ENCODE peak calls at places on chromosomes 16 and 17, in eight cellular contexts. One of them, this sample, is unnamed.
A peak's percentile ranks its signal among the peaks of the same experiment; 100 is the strongest.

GRCh38 chr16:27177031-27177774 is 26.1 kb upstream of the KDM8 start:
- DNase-seq in heart left ventricle: no peak
- DNase-seq in right lobe of liver: no peak
- DNase-seq in suprapubic skin: no peak
- DNase-seq in dorsolateral prefrontal cortex: no peak
- DNase-seq in psoas muscle: no peak
- DNase-seq in IMR-90: peak; percentile 93
- DNase-seq in tibial artery: no peak
- DNase-seq in this sample: peak; percentile 62

GRCh38 chr17:9645858-9646555 is 690 bp downstream of the USP43 start:
- DNase-seq in tibial artery: no peak
- DNase-seq in psoas muscle: peak; percentile 25
- DNase-seq in heart left ventricle: peak; percentile 61
- DNase-seq in dorsolateral prefrontal cortex: peak; percentile 25
- DNase-seq in suprapubic skin: no peak
- DNase-seq in IMR-90: no peak
- DNase-seq in right lobe of liver: peak; percentile 84
- DNase-seq in this sample: no peak

GRCh38 chr17:7296189-7296861 is 1.9 kb upstream of the YBX2 start:
- DNase-seq in psoas muscle: peak; percentile 90
- DNase-seq in tibial artery: peak; percentile 94
- DNase-seq in suprapubic skin: peak; percentile 90
- DNase-seq in heart left ventricle: peak; percentile 93
- DNase-seq in right lobe of liver: peak; percentile 86
- DNase-seq in dorsolateral prefrontal cortex: peak; percentile 77
- DNase-seq in IMR-90: peak; percentile 74
- DNase-seq in this sample: no peak

GRCh38 chr17:20092973-20093626 is 83.9 kb downstream of the SPECC1 start:
- DNase-seq in heart left ventricle: no peak
- DNase-seq in right lobe of liver: no peak
- DNase-seq in IMR-90: no peak
- DNase-seq in suprapubic skin: no peak
- DNase-seq in dorsolateral prefrontal cortex: no peak
- DNase-seq in tibial artery: no peak
- DNase-seq in psoas muscle: no peak
- DNase-seq in this sample: no peak

GRCh38 chr17:78473951-78474630 is 95.6 kb downstream of the PGS1 start:
- DNase-seq in dorsolateral prefrontal cortex: no peak
- DNase-seq in IMR-90: peak; percentile 41
- DNase-seq in tibial artery: no peak
- DNase-seq in suprapubic skin: no peak
- DNase-seq in right lobe of liver: no peak
- DNase-seq in heart left ventricle: no peak
- DNase-seq in psoas muscle: no peak
- DNase-seq in this sample: peak; percentile 10

GRCh38 chr17:8151641-8152111 is 528 bp downstream of the PER1 start:
- DNase-seq in suprapubic skin: peak; percentile 96
- DNase-seq in tibial artery: peak; percentile 96
- DNase-seq in IMR-90: peak; percentile 67
- DNase-seq in dorsolateral prefrontal cortex: peak; percentile 59
- DNase-seq in psoas muscle: peak; percentile 96
- DNase-seq in heart left ventricle: peak; percentile 94
- DNase-seq in right lobe of liver: peak; percentile 87
- DNase-seq in this sample: no peak

GRCh38 chr17:82287013-82287848 is 13.7 kb upstream of the CSNK1D start:
- DNase-seq in suprapubic skin: no peak
- DNase-seq in tibial artery: no peak
- DNase-seq in dorsolateral prefrontal cortex: no peak
- DNase-seq in heart left ventricle: no peak
- DNase-seq in right lobe of liver: no peak
- DNase-seq in IMR-90: no peak
- DNase-seq in psoas muscle: no peak
- DNase-seq in this sample: no peak

GRCh38 chr17:47686661-47687327 is 7.2 kb upstream of the TBKBP1 start:
- DNase-seq in dorsolateral prefrontal cortex: no peak
- DNase-seq in suprapubic skin: no peak
- DNase-seq in tibial artery: no peak
- DNase-seq in heart left ventricle: no peak
- DNase-seq in psoas muscle: no peak
- DNase-seq in IMR-90: peak; percentile 34
- DNase-seq in right lobe of liver: no peak
- DNase-seq in this sample: no peak

GRCh38 chr17:28038802-28039600 is 3.5 kb upstream of the NLK start:
- DNase-seq in heart left ventricle: no peak
- DNase-seq in dorsolateral prefrontal cortex: no peak
- DNase-seq in right lobe of liver: no peak
- DNase-seq in suprapubic skin: no peak
- DNase-seq in tibial artery: no peak
- DNase-seq in IMR-90: peak; percentile 63
- DNase-seq in psoas muscle: no peak
- DNase-seq in this sample: no peak

GRCh38 chr17:208429-208828 is 27.0 kb upstream of the DOC2B start:
- DNase-seq in IMR-90: no peak
- DNase-seq in heart left ventricle: no peak
- DNase-seq in suprapubic skin: no peak
- DNase-seq in tibial artery: no peak
- DNase-seq in psoas muscle: no peak
- DNase-seq in right lobe of liver: no peak
- DNase-seq in dorsolateral prefrontal cortex: no peak
- DNase-seq in this sample: no peak

GRCh38 chr16:56950881-56951771 is 10.6 kb upstream of the CETP start:
- DNase-seq in dorsolateral prefrontal cortex: no peak
- DNase-seq in IMR-90: peak; percentile 51
- DNase-seq in right lobe of liver: no peak
- DNase-seq in heart left ventricle: peak; percentile 74
- DNase-seq in psoas muscle: no peak
- DNase-seq in tibial artery: peak; percentile 76
- DNase-seq in suprapubic skin: peak; percentile 67
- DNase-seq in this sample: no peak

GRCh38 chr16:14011006-14011405 is 60.1 kb upstream of the MRTFB start:
- DNase-seq in dorsolateral prefrontal cortex: no peak
- DNase-seq in right lobe of liver: no peak
- DNase-seq in IMR-90: no peak
- DNase-seq in tibial artery: no peak
- DNase-seq in suprapubic skin: peak; percentile 18
- DNase-seq in heart left ventricle: no peak
- DNase-seq in psoas muscle: no peak
- DNase-seq in this sample: no peak

GRCh38 chr16:47320546-47321315 is 140.1 kb downstream of the ITFG1 start:
- DNase-seq in dorsolateral prefrontal cortex: no peak
- DNase-seq in IMR-90: peak; percentile 65
- DNase-seq in heart left ventricle: no peak
- DNase-seq in psoas muscle: no peak
- DNase-seq in suprapubic skin: no peak
- DNase-seq in right lobe of liver: no peak
- DNase-seq in tibial artery: no peak
- DNase-seq in this sample: no peak

GRCh38 chr16:69688589-69688988 is 37.8 kb downstream of the NQO1 start:
- DNase-seq in psoas muscle: no peak
- DNase-seq in heart left ventricle: no peak
- DNase-seq in IMR-90: no peak
- DNase-seq in dorsolateral prefrontal cortex: no peak
- DNase-seq in right lobe of liver: no peak
- DNase-seq in suprapubic skin: no peak
- DNase-seq in tibial artery: no peak
- DNase-seq in this sample: no peak

GRCh38 chr16:27174798-27175197 is 28.5 kb upstream of the KDM8 start:
- DNase-seq in tibial artery: no peak
- DNase-seq in suprapubic skin: no peak
- DNase-seq in dorsolateral prefrontal cortex: no peak
- DNase-seq in IMR-90: peak; percentile 53
- DNase-seq in psoas muscle: no peak
- DNase-seq in heart left ventricle: no peak
- DNase-seq in right lobe of liver: no peak
- DNase-seq in this sample: no peak

GRCh38 chr17:2436516-2436915 is 35.7 kb upstream of the MNT start:
- DNase-seq in dorsolateral prefrontal cortex: no peak
- DNase-seq in heart left ventricle: no peak
- DNase-seq in suprapubic skin: no peak
- DNase-seq in right lobe of liver: no peak
- DNase-seq in tibial artery: no peak
- DNase-seq in IMR-90: no peak
- DNase-seq in psoas muscle: no peak
- DNase-seq in this sample: no peak

GRCh38 chr17:49359990-49360795 is 1.9 kb downstream of the ZNF652 start:
- DNase-seq in IMR-90: no peak
- DNase-seq in tibial artery: no peak
- DNase-seq in suprapubic skin: no peak
- DNase-seq in right lobe of liver: no peak
- DNase-seq in dorsolateral prefrontal cortex: no peak
- DNase-seq in heart left ventricle: no peak
- DNase-seq in psoas muscle: no peak
- DNase-seq in this sample: no peak

GRCh38 chr17:41510251-41511065 is 5.0 kb upstream of the KRT13 start:
- DNase-seq in IMR-90: no peak
- DNase-seq in heart left ventricle: no peak
- DNase-seq in psoas muscle: no peak
- DNase-seq in dorsolateral prefrontal cortex: no peak
- DNase-seq in suprapubic skin: no peak
- DNase-seq in tibial artery: no peak
- DNase-seq in right lobe of liver: no peak
- DNase-seq in this sample: no peak

GRCh38 chr16:82612263-82612662 is 14.5 kb upstream of the CDH13 start:
- DNase-seq in suprapubic skin: no peak
- DNase-seq in dorsolateral prefrontal cortex: no peak
- DNase-seq in IMR-90: no peak
- DNase-seq in tibial artery: no peak
- DNase-seq in right lobe of liver: no peak
- DNase-seq in psoas muscle: no peak
- DNase-seq in heart left ventricle: no peak
- DNase-seq in this sample: no peak

GRCh38 chr17:82737981-82738877 is 2.8 kb downstream of the FN3K start:
- DNase-seq in IMR-90: peak; percentile 27
- DNase-seq in heart left ventricle: peak; percentile 85
- DNase-seq in psoas muscle: peak; percentile 57
- DNase-seq in dorsolateral prefrontal cortex: peak; percentile 96
- DNase-seq in right lobe of liver: peak; percentile 96
- DNase-seq in tibial artery: no peak
- DNase-seq in suprapubic skin: no peak
- DNase-seq in this sample: no peak

GRCh38 chr17:37131064-37131463 is 182.3 kb downstream of the AATF start:
- DNase-seq in right lobe of liver: no peak
- DNase-seq in heart left ventricle: no peak
- DNase-seq in suprapubic skin: no peak
- DNase-seq in psoas muscle: no peak
- DNase-seq in tibial artery: no peak
- DNase-seq in IMR-90: peak; percentile 53
- DNase-seq in dorsolateral prefrontal cortex: no peak
- DNase-seq in this sample: no peak

GRCh38 chr16:66212426-66212825 is 154.1 kb upstream of the CDH5 start:
- DNase-seq in suprapubic skin: no peak
- DNase-seq in psoas muscle: no peak
- DNase-seq in dorsolateral prefrontal cortex: no peak
- DNase-seq in heart left ventricle: no peak
- DNase-seq in IMR-90: no peak
- DNase-seq in tibial artery: no peak
- DNase-seq in right lobe of liver: no peak
- DNase-seq in this sample: no peak

GRCh38 chr17:67602974-67603373 is 114.8 kb upstream of the NOL11 start:
- DNase-seq in dorsolateral prefrontal cortex: no peak
- DNase-seq in heart left ventricle: no peak
- DNase-seq in right lobe of liver: no peak
- DNase-seq in suprapubic skin: no peak
- DNase-seq in IMR-90: peak; percentile 49
- DNase-seq in tibial artery: no peak
- DNase-seq in psoas muscle: no peak
- DNase-seq in this sample: no peak
- TF ChIP-seq CTCF in dorsolateral prefrontal cortex: peak; percentile 51
- TF ChIP-seq CTCF in heart left ventricle: peak; percentile 12
- TF ChIP-seq CTCF in right lobe of liver: peak; percentile 25
- TF ChIP-seq CTCF in suprapubic skin: no peak
- TF ChIP-seq CTCF in IMR-90: peak; percentile 57
- TF ChIP-seq CTCF in tibial artery: no peak
- TF ChIP-seq CTCF in psoas muscle: no peak
- TF ChIP-seq CTCF in this sample: peak; percentile 49

DNA sequence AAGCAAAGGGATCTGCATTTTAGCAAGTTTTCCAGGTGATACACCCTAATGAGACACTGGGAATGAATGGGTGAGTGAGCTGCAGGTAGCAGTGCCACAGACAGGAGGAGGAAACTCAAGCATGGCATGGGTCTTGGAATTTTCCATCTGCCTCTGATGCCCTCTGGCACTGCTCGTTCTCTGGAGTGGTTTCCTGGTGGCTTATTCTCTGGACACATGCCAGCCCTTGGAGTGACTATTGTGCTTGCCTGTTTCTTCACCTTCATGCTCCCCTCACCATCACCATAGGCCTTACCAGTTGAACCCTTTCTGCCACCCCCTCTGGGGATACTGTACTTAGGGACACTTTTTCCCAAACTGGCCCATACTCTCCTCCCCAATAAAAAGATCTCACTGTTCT is 1.6 kb downstream of the COASY start:
- DNase-seq in suprapubic skin: no peak
- DNase-seq in psoas muscle: no peak
- DNase-seq in heart left ventricle: no peak
- DNase-seq in tibial artery: no peak
- DNase-seq in dorsolateral prefrontal cortex: no peak
- DNase-seq in IMR-90: no peak
- DNase-seq in right lobe of liver: no peak
- DNase-seq in this sample: no peak
- H3K4me3 ChIP-seq in suprapubic skin: peak overlapping the region; percentile 90
- H3K4me3 ChIP-seq in psoas muscle: peak overlapping the region; percentile 99
- H3K4me3 ChIP-seq in heart left ventricle: peak overlapping the region; percentile 93
- H3K4me3 ChIP-seq in tibial artery: peak overlapping the region; percentile 69
- H3K4me3 ChIP-seq in dorsolateral prefrontal cortex: no peak overlapping the region
- H3K4me3 ChIP-seq in IMR-90: no peak overlapping the region
- H3K4me3 ChIP-seq in right lobe of liver: peak overlapping the region; percentile 94
- H3K4me3 ChIP-seq in this sample: peak overlapping the region; percentile 94

DNA sequence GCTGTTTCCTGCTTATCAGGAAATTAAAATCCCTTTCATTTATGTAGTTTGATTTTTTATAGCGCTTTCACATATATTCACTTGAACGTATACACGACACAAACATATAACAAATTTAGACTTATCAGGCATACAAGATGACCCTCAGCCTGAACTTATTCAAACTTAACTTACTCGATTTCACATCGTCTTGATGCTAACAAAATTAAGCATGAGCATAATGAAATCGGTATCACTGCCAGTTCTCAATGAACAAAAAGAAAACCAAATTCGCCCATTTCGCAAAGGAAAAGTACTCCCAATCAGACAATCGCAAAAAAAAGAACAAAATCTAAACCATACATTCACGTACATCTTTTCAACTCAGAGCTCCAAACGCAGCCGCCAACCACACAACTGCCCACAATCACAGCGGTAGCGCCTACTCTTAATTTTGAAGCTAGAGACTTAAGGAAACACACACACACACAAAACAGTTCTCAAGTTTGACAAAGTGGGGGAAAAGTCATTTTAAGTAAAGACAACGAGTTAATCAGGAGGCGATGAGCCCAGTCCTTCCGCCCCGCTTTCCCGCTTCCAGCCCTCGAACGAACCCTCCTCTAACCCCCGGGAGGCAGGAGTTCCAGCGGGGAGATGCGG is 1.0 kb downstream of the GJC1 start:
- DNase-seq in dorsolateral prefrontal cortex: no peak
- DNase-seq in suprapubic skin: no peak
- DNase-seq in psoas muscle: no peak
- DNase-seq in IMR-90: no peak
- DNase-seq in tibial artery: peak; percentile 66
- DNase-seq in right lobe of liver: no peak
- DNase-seq in heart left ventricle: no peak
- DNase-seq in this sample: no peak
- H3K27ac ChIP-seq in dorsolateral prefrontal cortex: peak overlapping the region; percentile 57
- H3K27ac ChIP-seq in suprapubic skin: peak overlapping the region; percentile 65
- H3K27ac ChIP-seq in psoas muscle: peak overlapping the region; percentile 46
- H3K27ac ChIP-seq in IMR-90: peak overlapping the region; percentile 86
- H3K27ac ChIP-seq in tibial artery: peak overlapping the region; percentile 89
- H3K27ac ChIP-seq in right lobe of liver: no peak overlapping the region
- H3K27ac ChIP-seq in heart left ventricle: peak overlapping the region; percentile 96
- H3K27ac ChIP-seq in this sample: no peak overlapping the region

GRCh38 chr17:21286066-21286770 is 1.7 kb downstream of the MAP2K3 start:
- DNase-seq in IMR-90: peak; percentile 99
- DNase-seq in dorsolateral prefrontal cortex: peak; percentile 62
- DNase-seq in right lobe of liver: peak; percentile 92
- DNase-seq in suprapubic skin: peak; percentile 97
- DNase-seq in heart left ventricle: peak; percentile 90
- DNase-seq in tibial artery: peak; percentile 98
- DNase-seq in psoas muscle: peak; percentile 92
- DNase-seq in this sample: peak; percentile 96
- TF ChIP-seq CTCF in IMR-90: no peak
- TF ChIP-seq CTCF in dorsolateral prefrontal cortex: no peak
- TF ChIP-seq CTCF in right lobe of liver: no peak
- TF ChIP-seq CTCF in suprapubic skin: no peak
- TF ChIP-seq CTCF in heart left ventricle: no peak
- TF ChIP-seq CTCF in tibial artery: no peak
- TF ChIP-seq CTCF in psoas muscle: no peak
- TF ChIP-seq CTCF in this sample: peak; percentile 10